ENCODE peak calls at places on chromosomes 2 and 18, in nine cellular contexts. One of them, this sample, is unnamed.

GRCh38 chr2:183117226-183117625 is 7.0 kb upstream of the NUP35 start:
- DNase-seq in fibroblast of the aortic adventitia: no peak
- DNase-seq in H4: no peak
- DNase-seq in NCI-H1436: peak
- DNase-seq in progenitor cell of endocrine pancreas: no peak
- DNase-seq in substantia nigra: no peak
- DNase-seq in neural crest cell: no peak
- DNase-seq in H54: no peak
- DNase-seq in iris pigment epithelial cell: no peak
- DNase-seq in this sample: no peak

GRCh38 chr18:79841936-79842335 is 44.2 kb downstream of the KCNG2 start:
- DNase-seq in fibroblast of the aortic adventitia: no peak
- DNase-seq in H4: no peak
- DNase-seq in NCI-H1436: no peak
- DNase-seq in progenitor cell of endocrine pancreas: no peak
- DNase-seq in substantia nigra: no peak
- DNase-seq in neural crest cell: no peak
- DNase-seq in H54: no peak
- DNase-seq in iris pigment epithelial cell: no peak
- DNase-seq in this sample: no peak

GRCh38 chr2:6384341-6384740 is 481.4 kb downstream of the CMPK2 start:
- DNase-seq in fibroblast of the aortic adventitia: no peak
- DNase-seq in H4: no peak
- DNase-seq in NCI-H1436: no peak
- DNase-seq in progenitor cell of endocrine pancreas: no peak
- DNase-seq in substantia nigra: no peak
- DNase-seq in neural crest cell: no peak
- DNase-seq in H54: no peak
- DNase-seq in iris pigment epithelial cell: no peak
- DNase-seq in this sample: no peak

GRCh38 chr2:233243348-233243747 is 8.1 kb upstream of the ATG16L1 start:
- DNase-seq in fibroblast of the aortic adventitia: no peak
- DNase-seq in H4: no peak
- DNase-seq in NCI-H1436: no peak
- DNase-seq in progenitor cell of endocrine pancreas: no peak
- DNase-seq in substantia nigra: no peak
- DNase-seq in neural crest cell: no peak
- DNase-seq in H54: no peak
- DNase-seq in iris pigment epithelial cell: no peak
- DNase-seq in this sample: no peak

GRCh38 chr18:28125051-28125450 is 51.9 kb downstream of the CDH2 start:
- DNase-seq in fibroblast of the aortic adventitia: no peak
- DNase-seq in H4: no peak
- DNase-seq in NCI-H1436: no peak
- DNase-seq in progenitor cell of endocrine pancreas: no peak
- DNase-seq in substantia nigra: no peak
- DNase-seq in neural crest cell: no peak
- DNase-seq in H54: no peak
- DNase-seq in iris pigment epithelial cell: peak
- DNase-seq in this sample: peak

GRCh38 chr2:128284841-128285240 is 33.8 kb downstream of the HS6ST1 start:
- DNase-seq in fibroblast of the aortic adventitia: no peak
- DNase-seq in H4: no peak
- DNase-seq in NCI-H1436: no peak
- DNase-seq in progenitor cell of endocrine pancreas: no peak
- DNase-seq in substantia nigra: no peak
- DNase-seq in neural crest cell: no peak
- DNase-seq in H54: no peak
- DNase-seq in iris pigment epithelial cell: no peak
- DNase-seq in this sample: no peak

GRCh38 chr2:172200495-172201085 is 97.9 kb upstream of the DLX2 start:
- DNase-seq in fibroblast of the aortic adventitia: peak
- DNase-seq in H4: no peak
- DNase-seq in NCI-H1436: no peak
- DNase-seq in progenitor cell of endocrine pancreas: no peak
- DNase-seq in substantia nigra: no peak
- DNase-seq in neural crest cell: no peak
- DNase-seq in H54: no peak
- DNase-seq in iris pigment epithelial cell: peak
- DNase-seq in this sample: peak

GRCh38 chr2:112140413-112140802 is 2.2 kb downstream of the FBLN7 start:
- DNase-seq in fibroblast of the aortic adventitia: no peak
- DNase-seq in H4: no peak
- DNase-seq in NCI-H1436: no peak
- DNase-seq in progenitor cell of endocrine pancreas: no peak
- DNase-seq in substantia nigra: no peak
- DNase-seq in neural crest cell: no peak
- DNase-seq in H54: no peak
- DNase-seq in iris pigment epithelial cell: no peak
- DNase-seq in this sample: no peak

GRCh38 chr18:42045346-42045745 is 90.3 kb downstream of the PIK3C3 start:
- DNase-seq in fibroblast of the aortic adventitia: no peak
- DNase-seq in H4: no peak
- DNase-seq in NCI-H1436: no peak
- DNase-seq in progenitor cell of endocrine pancreas: no peak
- DNase-seq in substantia nigra: no peak
- DNase-seq in neural crest cell: no peak
- DNase-seq in H54: no peak
- DNase-seq in iris pigment epithelial cell: peak
- DNase-seq in this sample: peak

GRCh38 chr18:34510926-34511325 is 199.2 kb upstream of the DTNA start:
- DNase-seq in fibroblast of the aortic adventitia: no peak
- DNase-seq in H4: no peak
- DNase-seq in NCI-H1436: no peak
- DNase-seq in progenitor cell of endocrine pancreas: no peak
- DNase-seq in substantia nigra: no peak
- DNase-seq in neural crest cell: no peak
- DNase-seq in H54: no peak
- DNase-seq in iris pigment epithelial cell: no peak
- DNase-seq in this sample: no peak

GRCh38 chr2:216574586-216574985 is 58.6 kb upstream of the IGFBP2 start:
- DNase-seq in fibroblast of the aortic adventitia: no peak
- DNase-seq in H4: no peak
- DNase-seq in NCI-H1436: no peak
- DNase-seq in progenitor cell of endocrine pancreas: no peak
- DNase-seq in substantia nigra: no peak
- DNase-seq in neural crest cell: no peak
- DNase-seq in H54: no peak
- DNase-seq in iris pigment epithelial cell: no peak
- DNase-seq in this sample: no peak

GRCh38 chr2:196696423-196697073 is 57.0 kb downstream of the CCDC150 start:
- DNase-seq in fibroblast of the aortic adventitia: peak
- DNase-seq in H4: peak
- DNase-seq in NCI-H1436: no peak
- DNase-seq in progenitor cell of endocrine pancreas: no peak
- DNase-seq in substantia nigra: no peak
- DNase-seq in neural crest cell: no peak
- DNase-seq in H54: peak
- DNase-seq in iris pigment epithelial cell: peak
- DNase-seq in this sample: peak

GRCh38 chr2:10079192-10079930 is 850 bp downstream of the CYS1 start:
- DNase-seq in fibroblast of the aortic adventitia: peak
- DNase-seq in H4: no peak
- DNase-seq in NCI-H1436: no peak
- DNase-seq in progenitor cell of endocrine pancreas: peak
- DNase-seq in substantia nigra: no peak
- DNase-seq in neural crest cell: no peak
- DNase-seq in H54: peak
- DNase-seq in iris pigment epithelial cell: peak
- DNase-seq in this sample: peak

GRCh38 chr2:3131636-3132326 is 245.8 kb downstream of the EIPR1 start:
- DNase-seq in fibroblast of the aortic adventitia: no peak
- DNase-seq in H4: no peak
- DNase-seq in NCI-H1436: no peak
- DNase-seq in progenitor cell of endocrine pancreas: no peak
- DNase-seq in substantia nigra: no peak
- DNase-seq in neural crest cell: no peak
- DNase-seq in H54: no peak
- DNase-seq in iris pigment epithelial cell: no peak
- DNase-seq in this sample: no peak

GRCh38 chr2:9207641-9208301 is 1.2 kb downstream of the ASAP2 start:
- DNase-seq in fibroblast of the aortic adventitia: peak
- DNase-seq in H4: no peak
- DNase-seq in NCI-H1436: peak
- DNase-seq in progenitor cell of endocrine pancreas: no peak
- DNase-seq in substantia nigra: no peak
- DNase-seq in neural crest cell: no peak
- DNase-seq in H54: no peak
- DNase-seq in iris pigment epithelial cell: peak
- DNase-seq in this sample: no peak

GRCh38 chr2:200239216-200239615 is 67.3 kb upstream of the SPATS2L start:
- DNase-seq in fibroblast of the aortic adventitia: no peak
- DNase-seq in H4: peak
- DNase-seq in NCI-H1436: no peak
- DNase-seq in progenitor cell of endocrine pancreas: no peak
- DNase-seq in substantia nigra: no peak
- DNase-seq in neural crest cell: no peak
- DNase-seq in H54: no peak
- DNase-seq in iris pigment epithelial cell: peak
- DNase-seq in this sample: no peak